ENCODE peak calls at places on chromosomes 1 and 21, in six cellular contexts. P is fibroblast of lung, A is sigmoid colon, H is suprapubic skin, J is retinal pigment epithelial cell, G is epithelial cell of esophagus. X is an unnamed sample.
A peak's percentile ranks its signal among the peaks of the same experiment; 100 is the strongest.

GRCh38 chr21:42321231-42321630 is 6.0 kb upstream of the TFF3 start:
- DNase-seq in G (no peak), H (no peak), J (no peak), P (no peak), A (peak; percentile 35), X (no peak)

GRCh38 chr1:175493999-175494336 is 249.4 kb downstream of the TNR start:
- DNase-seq in A (no peak), G (no peak), J (no peak), P (no peak), H (no peak), X (no peak)

GRCh38 chr1:229263254-229263653 is 7.7 kb upstream of the RAB4A start:
- DNase-seq in J (no peak), H (no peak), A (no peak), G (no peak), P (no peak), X (no peak)

GRCh38 chr1:27858072-27858948 is 14.0 kb upstream of the THEMIS2 start:
- DNase-seq in J (peak; percentile 33), P (peak; percentile 88), G (peak; percentile 84), A (peak; percentile 92), H (peak; percentile 88), X (peak; percentile 72)

GRCh38 chr1:170881268-170882265 is 53.8 kb upstream of the MROH9 start:
- DNase-seq in J (no peak), G (peak; percentile 36), H (no peak), P (peak; percentile 72), A (no peak), X (peak; percentile 28)

GRCh38 chr1:192592493-192592892 is 16.9 kb downstream of the RGS1 start:
- DNase-seq in J (no peak), H (no peak), A (no peak), P (no peak), G (no peak), X (no peak)

GRCh38 chr21:25564349-25564948 is 42.8 kb downstream of the MRPL39 start:
- DNase-seq in G (no peak), H (no peak), P (no peak), J (no peak), A (no peak), X (no peak)

GRCh38 chr21:46111193-46111571 is 13.3 kb downstream of the COL6A2 start:
- DNase-seq in A (peak; percentile 67), G (no peak), P (no peak), J (no peak), H (no peak), X (no peak)

GRCh38 chr1:20194770-20195463 is 8.6 kb upstream of the PLA2G2C start:
- DNase-seq in A (peak; percentile 83), H (no peak), G (peak; percentile 73), J (no peak), P (peak; percentile 44), X (peak; percentile 46)

GRCh38 chr1:108897865-108898720 is 21.3 kb downstream of the GPSM2 start:
- DNase-seq in A (no peak), H (no peak), P (peak; percentile 87), G (peak; percentile 72), J (peak; percentile 31), X (peak; percentile 70)
- H3K4me3 ChIP-seq in A (no peak overlapping the region), H (no peak overlapping the region), P (no peak overlapping the region), G (no peak overlapping the region), J (no peak overlapping the region), X (no peak overlapping the region)

DNA sequence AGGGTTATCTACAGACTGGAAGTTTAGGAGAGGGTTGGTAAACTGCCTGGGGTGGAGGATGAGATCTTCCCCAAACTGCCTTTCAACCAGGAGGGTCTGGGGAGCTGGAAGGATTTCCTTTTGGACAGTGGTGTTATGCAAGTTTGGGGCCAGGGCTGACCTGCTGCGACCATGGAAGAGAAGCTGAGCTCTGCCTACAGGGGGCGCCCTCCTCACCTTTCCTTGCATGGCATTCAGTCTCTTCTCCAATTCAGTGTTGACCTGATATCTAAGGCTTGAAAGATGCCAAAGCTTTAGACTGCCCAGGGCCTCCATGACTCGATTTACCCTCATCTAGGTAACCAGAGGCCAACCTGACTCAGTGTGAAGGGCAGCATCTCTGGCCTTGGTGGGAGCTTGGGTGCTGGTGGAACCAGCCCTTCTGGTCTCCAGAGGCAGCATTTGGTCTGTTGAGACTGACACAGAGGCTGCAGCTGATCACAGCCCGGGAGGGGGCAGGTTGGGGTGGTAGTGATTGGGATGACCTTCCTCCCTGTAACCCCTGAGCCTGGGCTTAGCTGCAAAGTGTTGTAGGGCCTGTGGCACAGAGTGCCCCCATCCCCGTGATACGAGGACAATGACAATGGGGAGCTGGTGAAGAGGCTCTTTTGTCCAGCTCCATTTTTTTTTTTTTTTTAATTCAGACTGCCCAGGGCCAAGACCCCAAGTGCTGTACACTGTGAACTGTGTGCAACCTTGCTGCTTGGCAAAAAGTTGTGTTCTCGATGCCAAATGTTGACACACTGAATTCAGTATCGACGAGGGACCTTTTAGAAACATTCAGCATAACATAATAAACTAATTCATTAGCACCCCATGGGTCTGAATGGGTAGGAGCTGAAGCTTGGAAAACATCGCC is 169.9 kb downstream of the GRIK3 start:
- DNase-seq in H (no peak), J (no peak), P (no peak), A (no peak), G (no peak), X (no peak)
- TF ChIP-seq CTCF in H (no peak), J (peak; percentile 2), P (peak; percentile 6), A (no peak), G (no peak), X (peak; percentile 26)

GRCh38 chr1:119631433-119632102 is 16.5 kb downstream of the ZNF697 start:
- DNase-seq in J (no peak), P (peak; percentile 86), G (peak; percentile 72), A (peak; percentile 96), H (peak; percentile 92), X (peak; percentile 37)
- H3K4me3 ChIP-seq in J (peak overlapping the region; percentile 37), P (peak overlapping the region; percentile 37), G (peak overlapping the region; percentile 7), A (peak overlapping the region; percentile 25), H (peak overlapping the region; percentile 36), X (peak overlapping the region; percentile 13)

DNA sequence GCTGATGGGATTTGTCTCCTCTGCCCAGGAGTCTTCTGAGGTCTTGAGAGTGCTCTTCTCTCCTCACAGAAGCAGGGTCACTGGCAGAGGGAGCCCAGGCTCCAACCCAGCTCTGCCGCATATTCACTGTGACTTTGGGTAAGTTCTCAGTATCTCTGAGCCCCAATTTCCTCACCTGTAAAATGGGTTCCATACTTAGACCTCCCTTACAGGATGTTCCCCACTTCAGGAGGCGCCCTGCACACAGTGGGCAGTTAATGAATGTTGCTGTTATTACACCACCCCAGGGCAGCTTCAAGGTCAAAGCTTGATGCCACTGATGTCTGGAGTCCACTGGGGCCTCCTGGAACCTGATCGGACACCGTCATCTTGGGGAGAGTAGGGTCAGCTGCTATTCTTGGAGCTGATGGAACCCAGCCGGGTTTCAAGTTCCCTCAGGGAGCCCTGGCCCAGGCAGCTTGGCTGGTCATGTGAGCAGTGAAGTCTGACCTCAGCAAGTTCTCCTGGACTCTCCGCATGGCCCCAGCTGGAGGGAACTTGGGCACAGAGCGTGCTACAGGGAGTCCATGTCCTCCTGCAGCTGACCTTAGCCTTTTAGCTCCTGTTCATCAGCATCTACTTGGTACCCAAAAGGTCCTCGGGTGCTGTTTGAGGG is 21.8 kb downstream of the COA7 start:
- DNase-seq in J (no peak), G (no peak), A (peak; percentile 81), P (no peak), H (no peak), X (no peak)
- TF ChIP-seq CTCF in J (no peak), G (no peak), A (no peak), P (no peak), H (no peak), X (no peak)

GRCh38 chr1:8525291-8526275 is 207.7 kb downstream of the SLC45A1 start:
- DNase-seq in J (peak; percentile 73), A (peak; percentile 90), H (peak; percentile 85), G (peak; percentile 95), P (peak; percentile 99), X (peak; percentile 93)
- H3K4me3 ChIP-seq in J (peak overlapping the region; percentile 34), A (peak overlapping the region; percentile 25), H (peak overlapping the region; percentile 57), G (peak overlapping the region; percentile 77), P (peak overlapping the region; percentile 70), X (peak overlapping the region; percentile 44)

GRCh38 chr1:157289424-157290105 is 151.4 kb upstream of the ETV3 start:
- DNase-seq in A (no peak), J (no peak), G (no peak), P (no peak), H (no peak), X (no peak)
- TF ChIP-seq CTCF in A (no peak), J (no peak), G (no peak), P (no peak), H (no peak), X (no peak)

GRCh38 chr1:15507278-15507677 is 16.7 kb downstream of the CASP9 start:
- DNase-seq in H (no peak), G (no peak), J (no peak), P (no peak), A (peak; percentile 30), X (no peak)
- H3K4me3 ChIP-seq in H (no peak overlapping the region), G (no peak overlapping the region), J (no peak overlapping the region), P (no peak overlapping the region), A (no peak overlapping the region), X (no peak overlapping the region)

DNA sequence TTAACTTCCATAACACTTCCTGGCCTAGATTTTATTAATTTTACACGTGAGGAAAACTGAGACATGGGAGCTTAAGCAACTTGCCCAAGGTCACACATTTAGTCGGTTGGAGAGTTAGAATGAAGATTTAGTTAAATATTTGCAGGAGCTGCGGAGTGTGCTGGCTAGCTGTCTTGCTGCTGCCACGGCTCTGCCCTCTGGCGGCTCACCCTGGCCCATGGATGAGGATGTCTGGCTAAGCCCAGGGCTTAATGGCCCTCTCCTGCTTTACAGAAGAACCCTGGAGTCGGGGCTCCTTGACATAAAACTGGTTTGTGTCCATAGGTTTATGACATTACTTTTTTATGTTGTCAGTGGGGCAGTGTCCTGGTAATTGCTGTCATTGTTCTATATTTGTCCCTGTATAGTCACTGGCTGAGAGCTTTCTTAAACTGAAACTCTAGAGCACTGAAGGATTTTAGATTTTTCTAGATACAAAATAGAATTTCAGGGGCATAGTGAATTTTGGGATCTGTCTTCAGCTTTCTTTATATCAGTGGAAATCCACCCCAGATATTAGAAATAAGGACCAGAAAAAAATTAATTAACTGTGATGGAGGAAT is 88.9 kb upstream of the WLS start:
- DNase-seq in A (peak; percentile 87), G (peak; percentile 55), P (peak; percentile 72), H (no peak), J (peak; percentile 45), X (peak; percentile 52)
- TF ChIP-seq CTCF in A (peak; percentile 76), G (peak; percentile 70), P (peak; percentile 82), H (peak; percentile 33), J (peak; percentile 95), X (peak; percentile 92)

DNA sequence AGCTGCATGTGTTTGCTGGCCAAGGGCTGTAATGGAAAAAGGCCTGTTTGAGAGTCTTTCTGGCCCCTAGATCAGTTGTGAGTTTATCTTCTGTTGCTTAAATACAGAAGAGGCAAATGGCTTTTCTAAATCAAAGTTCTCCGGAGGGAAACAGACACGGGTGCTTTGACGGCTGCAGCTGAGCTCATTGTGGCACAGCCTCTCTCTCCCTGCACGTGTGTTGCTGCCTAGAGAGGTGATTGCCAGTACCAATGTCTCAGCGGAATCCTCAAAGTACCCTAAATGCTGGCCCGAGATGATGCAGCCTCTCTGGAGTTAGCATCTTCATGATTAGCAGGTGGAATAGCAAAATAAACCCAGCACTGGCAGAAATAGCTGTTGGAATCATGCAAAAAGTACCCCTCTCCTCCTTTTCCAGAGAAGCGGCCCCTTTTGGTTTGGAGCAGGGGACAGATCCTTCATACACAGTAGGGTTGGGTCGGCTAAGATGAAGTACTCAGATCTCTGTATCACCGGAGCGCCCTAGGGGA is 192.2 kb downstream of the PRDM2 start:
- DNase-seq in H (no peak), G (no peak), J (no peak), A (no peak), P (no peak), X (no peak)
- H3K4me3 ChIP-seq in H (peak overlapping the region; percentile 51), G (no peak overlapping the region), J (peak overlapping the region; percentile 33), A (no peak overlapping the region), P (no peak overlapping the region), X (no peak overlapping the region)